ENCODE peak calls at places on chromosome 17, in nine cellular contexts. S is uterus; L is sigmoid colon; F is ovary; A is naive thymus-derived CD4-positive, alpha-beta T cell; B is IMR-90; Z is aorta; E is CD8-positive, alpha-beta memory T cell; P is H1. W is an unnamed sample. For H3K36me3 and H3K9me3, the result is how much of the 10 kb centered on the place peaks cover.

GRCh38 chr17:44971776-44972483 is 3.8 kb upstream of the C1QL1 start:
- DNase-seq in S (no peak), Z (no peak), B (peak), L (no peak), P (peak), E (no peak), A (no peak), F (no peak), W (no peak)

GRCh38 chr17:58270476-58271290 is 10.1 kb downstream of the MPO start:
- DNase-seq in P (peak), Z (no peak), L (no peak), E (no peak), S (no peak), F (no peak), A (no peak), B (no peak), W (no peak)

GRCh38 chr17:45003877-45004276 is 35.8 kb upstream of the C1QL1 start:
- DNase-seq in E (no peak), Z (no peak), P (no peak), A (no peak), F (no peak), L (no peak), B (no peak), S (no peak), W (no peak)

GRCh38 chr17:77482375-77483127 is 341.8 kb downstream of the SEC14L1 start:
- DNase-seq in E (no peak), A (no peak), F (no peak), B (no peak), Z (no peak), L (no peak), S (no peak), P (no peak), W (no peak)

GRCh38 chr17:72514321-72514861 is 393.6 kb downstream of the SOX9 start:
- DNase-seq in L (no peak), A (no peak), E (no peak), F (no peak), Z (no peak), B (no peak), P (no peak), S (no peak), W (no peak)

GRCh38 chr17:40312131-40312731 is 3.3 kb downstream of the RARA start:
- DNase-seq in E (no peak), B (no peak), Z (peak), S (peak), A (no peak), L (peak), F (no peak), P (no peak), W (no peak)

GRCh38 chr17:28726396-28726911 is 421 bp upstream of the TLCD1 start:
- DNase-seq in A (peak), B (peak), F (no peak), L (peak), P (no peak), E (peak), Z (peak), S (peak), W (peak)

GRCh38 chr17:81520021-81520894 is 7.7 kb upstream of the ACTG1 start:
- DNase-seq in A (no peak), B (no peak), F (no peak), Z (no peak), L (no peak), P (no peak), S (no peak), E (no peak), W (no peak)

GRCh38 chr17:45013021-45013997 is 38.1 kb downstream of the DCAKD start:
- DNase-seq in Z (peak), B (no peak), S (peak), F (no peak), L (peak), A (no peak), P (peak), E (no peak), W (no peak)

GRCh38 chr17:81961087-81961514 is at the start of gene NOTUM:
- DNase-seq in F (peak), Z (no peak), B (peak), E (no peak), A (no peak), S (no peak), L (no peak), P (peak), W (peak)

GRCh38 chr17:38627957-38628356 is 22.2 kb upstream of the SRCIN1 start:
- DNase-seq in F (no peak), B (no peak), P (no peak), L (no peak), A (no peak), E (no peak), S (no peak), Z (no peak), W (no peak)

GRCh38 chr17:82917656-82918345 is 78.0 kb upstream of the ZNF750 start:
- DNase-seq in E (peak), B (peak), L (no peak), Z (no peak), F (no peak), A (peak), S (no peak), P (peak), W (no peak)

GRCh38 chr17:731943-732787 is at the start of gene TLCD3A:
- DNase-seq in Z (peak), B (peak), F (peak), A (no peak), L (peak), S (peak), E (peak), P (peak), W (peak)

GRCh38 chr17:6421700-6422604 is 13.0 kb downstream of the AIPL1 start:
- DNase-seq in P (peak), B (peak), A (peak), F (peak), S (peak), E (peak), Z (peak), L (peak), W (peak)

GRCh38 chr17:39231587-39232551 is 6.1 kb upstream of the STAC2 start:
- DNase-seq in A (peak), F (no peak), S (peak), Z (peak), P (peak), E (peak), L (peak), B (peak), W (peak)

GRCh38 chr17:7956208-7956965 is 24.4 kb downstream of the CNTROB start:
- DNase-seq in S (peak), B (peak), L (peak), E (no peak), Z (no peak), F (no peak), P (no peak), A (no peak), W (no peak)

GRCh38 chr17:1561420-1562177 is 993 bp downstream of the PITPNA start:
- DNase-seq in B (no peak), E (peak), Z (no peak), A (peak), F (no peak), P (peak), S (no peak), L (no peak), W (peak)

GRCh38 chr17:49523706-49524472 is 28.8 kb downstream of the NGFR start:
- DNase-seq in L (no peak), B (no peak), Z (no peak), P (peak), F (no peak), A (peak), E (peak), S (peak), W (no peak)

GRCh38 chr17:57817299-57817698 is 32.5 kb downstream of the MRPS23 start:
- DNase-seq in P (no peak), L (no peak), S (no peak), Z (no peak), A (no peak), E (no peak), B (no peak), F (no peak), W (no peak)

GRCh38 chr17:77363821-77364361 is 223.1 kb downstream of the SEC14L1 start:
- DNase-seq in L (peak), F (peak), P (no peak), E (peak), A (peak), Z (no peak), S (peak), B (peak), W (no peak)

GRCh38 chr17:82838386-82839063 is 1.3 kb downstream of the ZNF750 start:
- DNase-seq in S (no peak), P (no peak), L (peak), E (no peak), A (no peak), Z (no peak), F (no peak), B (peak), W (peak)

GRCh38 chr17:57211543-57211942 is 44.8 kb upstream of the MSI2 start:
- DNase-seq in L (no peak), P (no peak), Z (no peak), B (peak), E (no peak), S (no peak), F (no peak), A (no peak), W (no peak)

GRCh38 chr17:20074001-20074400 is 64.8 kb downstream of the SPECC1 start:
- DNase-seq in F (no peak), B (no peak), S (no peak), P (no peak), A (no peak), Z (no peak), E (no peak), L (no peak), W (no peak)

GRCh38 chr17:9768381-9768934 is 22.9 kb downstream of the DHRS7C start:
- DNase-seq in E (no peak), S (no peak), L (no peak), Z (no peak), F (no peak), A (peak), B (peak), P (no peak), W (peak)

GRCh38 chr17:73924083-73924482 is 279.4 kb upstream of the RPL38 start:
- DNase-seq in E (no peak), F (no peak), S (no peak), A (no peak), L (no peak), P (no peak), B (no peak), Z (no peak), W (no peak)

GRCh38 chr17:81993726-81994592 is 16.5 kb downstream of the ASPSCR1 start:
- DNase-seq in E (no peak), A (no peak), Z (peak), B (no peak), L (no peak), S (no peak), P (peak), F (no peak), W (no peak)

GRCh38 chr17:75241143-75241430 is 20.3 kb downstream of the GGA3 start:
- DNase-seq in E (no peak), L (no peak), B (no peak), A (no peak), Z (no peak), P (no peak), S (no peak), F (no peak), W (no peak)

GRCh38 chr17:75241996-75242460 is 19.4 kb downstream of the GGA3 start:
- DNase-seq in E (no peak), Z (no peak), S (no peak), L (no peak), F (no peak), P (no peak), B (peak), A (no peak), W (no peak)

GRCh38 chr17:75241502-75241901 is 19.9 kb downstream of the GGA3 start:
- DNase-seq in P (no peak), Z (no peak), S (no peak), E (no peak), A (no peak), F (no peak), L (no peak), B (no peak), W (no peak)

GRCh38 chr17:75244133-75244866 is 17.1 kb downstream of the GGA3 start:
- DNase-seq in F (no peak), L (no peak), S (no peak), P (no peak), E (no peak), Z (no peak), B (no peak), A (no peak), W (no peak)

GRCh38 chr17:75242461-75243042 is 18.9 kb downstream of the GGA3 start:
- DNase-seq in P (no peak), B (no peak), Z (no peak), S (no peak), E (peak), F (no peak), L (no peak), A (no peak), W (no peak)
- H3K36me3 ChIP-seq in P (half or more), B (half or more), Z (under half), S (under half), E (half or more), F (under half), L (under half), A (under half), W (half or more)

DNA sequence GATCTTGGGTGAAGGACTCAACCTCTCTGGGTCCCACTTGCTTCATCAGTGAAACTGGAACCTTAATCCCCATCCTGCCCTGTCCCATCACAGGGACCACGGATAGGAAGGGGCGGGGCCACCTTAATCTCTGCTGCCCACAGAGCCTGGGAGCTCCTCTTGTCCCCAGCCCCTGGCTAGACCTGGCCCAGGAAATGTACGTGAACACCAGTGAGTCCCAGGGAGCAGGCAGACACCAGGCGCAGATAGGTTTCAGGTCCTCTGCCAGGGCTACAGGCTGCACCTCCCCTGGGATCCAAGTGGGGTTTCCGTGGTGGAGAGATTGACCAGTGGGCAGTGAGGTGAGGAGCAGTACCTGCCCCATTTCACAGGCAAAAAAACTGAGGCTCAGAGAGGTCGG is 21.0 kb downstream of the RAB11FIP4 start:
- DNase-seq in S (no peak), A (no peak), L (peak), Z (no peak), B (no peak), P (no peak), E (no peak), F (no peak), W (no peak)
- H3K9me3 ChIP-seq in S (under half), A (under half), L (under half), Z (under half), B (under half), P (under half), E (under half), F (under half), W (under half)

GRCh38 chr17:55577687-55578086 is 66.4 kb upstream of the SMIM36 start:
- DNase-seq in F (peak), A (peak), S (no peak), P (no peak), Z (peak), B (peak), E (peak), L (no peak), W (peak)
- H3K4me3 ChIP-seq in F (peak), A (peak), S (peak), P (no peak), Z (no peak), B (no peak), E (peak), L (peak), W (no peak)

GRCh38 chr17:3947318-3947810 is 16.9 kb downstream of the ATP2A3 start:
- DNase-seq in L (no peak), Z (no peak), B (no peak), E (no peak), A (no peak), S (no peak), F (no peak), P (no peak), W (no peak)
- H3K36me3 ChIP-seq in L (under half), Z (under half), B (under half), E (under half), A (under half), S (under half), F (under half), P (under half), W (under half)